ENCODE peak calls at places on chromosomes 5 and 9, in ten cellular contexts. A, Y, Q, F, C, L, J, M, B and T are unnamed samples.

GRCh38 chr5:174343826-174344225 is 298.3 kb downstream of the NSG2 start:
- DNase-seq in L (no peak), B (no peak), C (no peak), Y (no peak), J (no peak), M (no peak), A (no peak), F (no peak), Q (no peak), T (no peak)

GRCh38 chr9:95100071-95100627 is 217.4 kb downstream of the FANCC start:
- DNase-seq in Y (no peak), L (no peak), B (no peak), C (no peak), F (peak), J (no peak), A (no peak), M (no peak), Q (no peak), T (no peak)

GRCh38 chr5:62550103-62550502 is 28.5 kb upstream of the LRRC70 start:
- DNase-seq in C (no peak), M (no peak), Q (no peak), A (no peak), F (no peak), B (no peak), Y (no peak), J (no peak), L (no peak), T (no peak)

GRCh38 chr5:56852228-56853000 is 37.1 kb downstream of the MAP3K1 start:
- DNase-seq in B (no peak), M (no peak), C (no peak), Y (no peak), A (no peak), Q (no peak), L (no peak), F (peak), J (peak), T (peak)

GRCh38 chr5:60196382-60197113 is 303.0 kb upstream of the PDE4D start:
- DNase-seq in Y (no peak), B (no peak), M (no peak), C (peak), A (no peak), L (no peak), F (peak), Q (no peak), J (peak), T (peak)

GRCh38 chr9:101468116-101468515 is 32.5 kb upstream of the ALDOB start:
- DNase-seq in F (no peak), Q (no peak), A (no peak), B (no peak), L (no peak), C (no peak), Y (no peak), J (no peak), M (no peak), T (no peak)

GRCh38 chr5:139836469-139837208 is 41.0 kb downstream of the PSD2 start:
- DNase-seq in A (no peak), B (no peak), F (no peak), Q (no peak), J (no peak), M (no peak), C (no peak), Y (no peak), L (no peak), T (no peak)

GRCh38 chr5:148791334-148791667 is 35.1 kb upstream of the ADRB2 start:
- DNase-seq in A (no peak), Q (no peak), C (no peak), J (no peak), M (no peak), Y (no peak), F (peak), L (no peak), B (no peak), T (peak)

GRCh38 chr5:10584714-10585113 is 20.8 kb downstream of the ANKRD33B start:
- DNase-seq in Q (no peak), A (no peak), J (no peak), B (no peak), M (no peak), F (no peak), L (no peak), C (no peak), Y (no peak), T (no peak)

GRCh38 chr5:112957970-112958773 is 18.4 kb upstream of the DCP2 start:
- DNase-seq in M (peak), L (no peak), Y (no peak), J (peak), Q (peak), C (peak), B (peak), A (no peak), F (peak), T (peak)

GRCh38 chr9:70413427-70413797 is 1.0 kb downstream of the KLF9 start:
- DNase-seq in C (no peak), J (no peak), A (no peak), L (peak), Q (peak), Y (peak), M (no peak), B (no peak), F (no peak), T (no peak)

GRCh38 chr5:115854139-115854538 is 12.4 kb downstream of the AP3S1 start:
- DNase-seq in M (no peak), B (no peak), Y (no peak), J (no peak), L (no peak), C (no peak), A (no peak), F (no peak), Q (no peak), T (no peak)

GRCh38 chr5:14942212-14942611 is 70.6 kb upstream of the ANKH start:
- DNase-seq in L (no peak), C (no peak), Q (no peak), J (no peak), B (no peak), M (no peak), F (no peak), Y (no peak), A (no peak), T (no peak)

GRCh38 chr9:72635197-72635596 is 113.8 kb downstream of the TMC1 start:
- DNase-seq in Y (peak), L (no peak), B (no peak), F (no peak), Q (no peak), J (no peak), A (no peak), C (no peak), M (no peak), T (no peak)

GRCh38 chr9:124042168-124042775 is 30.7 kb downstream of the LHX2 start:
- DNase-seq in A (no peak), C (no peak), J (no peak), F (no peak), B (no peak), Y (no peak), M (no peak), L (no peak), Q (no peak), T (no peak)

GRCh38 chr9:129875181-129875611 is 39.9 kb downstream of the USP20 start:
- DNase-seq in C (no peak), M (no peak), Y (no peak), J (no peak), B (no peak), A (no peak), F (no peak), L (no peak), Q (no peak), T (no peak)

GRCh38 chr5:81906086-81906485 is 65.7 kb upstream of the ATG10 start:
- DNase-seq in J (no peak), C (no peak), F (no peak), B (peak), L (no peak), Y (no peak), A (no peak), M (no peak), Q (peak), T (no peak)

GRCh38 chr9:74444389-74444788 is 52.7 kb upstream of the RORB start:
- DNase-seq in Q (peak), C (no peak), M (no peak), B (no peak), J (no peak), F (no peak), L (no peak), Y (no peak), A (no peak), T (peak)

GRCh38 chr5:77885501-77885900 is 109.4 kb upstream of the TBCA start:
- DNase-seq in Q (no peak), L (no peak), J (no peak), M (no peak), C (no peak), A (no peak), Y (no peak), F (no peak), B (no peak), T (no peak)

GRCh38 chr5:41835625-41836024 is 34.6 kb downstream of the OXCT1 start:
- DNase-seq in Q (peak), A (no peak), L (no peak), Y (peak), B (no peak), F (peak), C (peak), M (no peak), J (peak), T (peak)

GRCh38 chr9:109904666-109905065 is 124.7 kb downstream of the PALM2AKAP2 start:
- DNase-seq in Y (no peak), M (no peak), C (no peak), L (no peak), A (no peak), Q (no peak), F (no peak), J (peak), B (no peak), T (no peak)

GRCh38 chr5:9059920-9060691 is 485.8 kb downstream of the SEMA5A start:
- DNase-seq in L (no peak), J (peak), Y (no peak), A (no peak), B (no peak), C (peak), M (no peak), F (peak), Q (peak), T (peak)

GRCh38 chr9:94490465-94490864 is 64.4 kb upstream of the PCAT7 start:
- DNase-seq in C (no peak), Q (no peak), B (no peak), L (no peak), Y (peak), M (no peak), J (no peak), F (peak), A (no peak), T (no peak)

GRCh38 chr9:136328622-136329041 is 1.3 kb downstream of the GPSM1 start:
- DNase-seq in L (no peak), F (peak), B (no peak), Q (no peak), J (peak), Y (peak), C (no peak), A (no peak), M (no peak), T (peak)

GRCh38 chr9:18632624-18633407 is 158.9 kb downstream of the ADAMTSL1 start:
- DNase-seq in A (no peak), L (no peak), M (no peak), B (no peak), J (peak), C (peak), Q (no peak), Y (no peak), F (peak), T (peak)

GRCh38 chr9:19828586-19828985 is 39.7 kb upstream of the SLC24A2 start:
- DNase-seq in Q (no peak), A (no peak), C (no peak), M (no peak), J (no peak), B (no peak), L (no peak), Y (no peak), F (no peak), T (no peak)

GRCh38 chr5:134236820-134237219 is 10.9 kb upstream of the PPP2CA start:
- DNase-seq in C (no peak), Y (no peak), M (no peak), B (no peak), F (no peak), L (no peak), J (no peak), A (no peak), Q (no peak), T (no peak)

GRCh38 chr5:95824747-95825146 is 2.2 kb upstream of the GLRX start:
- DNase-seq in A (no peak), L (no peak), Q (no peak), B (no peak), J (no peak), C (no peak), Y (no peak), F (no peak), M (no peak), T (no peak)
- H3K4me3 ChIP-seq in A (no peak), L (peak), Q (no peak), B (no peak), J (no peak), C (no peak), Y (no peak), F (no peak), M (no peak), T (no peak)

GRCh38 chr9:113876806-113877236 is 712 bp downstream of the ZNF618 start:
- DNase-seq in B (no peak), Q (no peak), C (no peak), J (no peak), M (no peak), L (no peak), F (peak), A (no peak), Y (peak), T (peak)
- TF ChIP-seq CTCF in B (no peak), Q (peak), C (no peak), J (peak), M (peak), L (peak), F (peak), A (peak), Y (peak), T (peak)

GRCh38 chr9:79663878-79664277 is 92.1 kb downstream of the TLE4 start:
- DNase-seq in Y (peak), B (no peak), J (no peak), M (no peak), L (no peak), C (no peak), F (no peak), A (no peak), Q (no peak), T (no peak)
- H3K4me3 ChIP-seq in Y (peak), B (no peak), J (no peak), M (no peak), L (no peak), C (no peak), F (no peak), A (no peak), Q (no peak), T (no peak)

GRCh38 chr5:151171521-151171920 is 13.9 kb upstream of the ANXA6 start:
- DNase-seq in C (no peak), F (no peak), Q (no peak), M (no peak), B (no peak), Y (no peak), L (no peak), J (no peak), A (no peak), T (no peak)
- TF ChIP-seq CTCF in C (no peak), F (no peak), Q (no peak), M (no peak), B (no peak), Y (no peak), L (no peak), J (no peak), A (no peak), T (no peak)

GRCh38 chr5:107501965-107502691 is 168.6 kb downstream of the EFNA5 start:
- DNase-seq in C (no peak), Y (no peak), J (no peak), B (no peak), A (no peak), Q (no peak), L (no peak), M (no peak), F (peak), T (peak)
- H3K4me3 ChIP-seq in C (no peak), Y (no peak), J (no peak), B (no peak), A (no peak), Q (no peak), L (no peak), M (no peak), F (peak), T (no peak)

GRCh38 chr5:167949435-167949834 is 342.0 kb upstream of the WWC1 start:
- DNase-seq in L (no peak), J (no peak), Y (no peak), M (no peak), Q (no peak), F (no peak), A (no peak), B (no peak), C (no peak), T (no peak)
- TF ChIP-seq CTCF in L (no peak), J (no peak), Y (no peak), M (no peak), Q (no peak), F (no peak), A (no peak), B (no peak), C (no peak), T (no peak)

GRCh38 chr5:132739232-132739631 is 1.9 kb upstream of the KIF3A start:
- DNase-seq in B (no peak), A (no peak), Q (no peak), M (no peak), Y (no peak), J (no peak), L (no peak), F (no peak), C (no peak), T (no peak)

GRCh38 chr5:132736853-132737833 is at the start of gene KIF3A:
- DNase-seq in Y (peak), F (peak), J (peak), M (peak), Q (peak), B (peak), A (peak), C (peak), L (peak), T (peak)

GRCh38 chr5:132734687-132735086 is 2.7 kb downstream of the KIF3A start:
- DNase-seq in B (no peak), F (no peak), Y (no peak), L (no peak), J (no peak), Q (no peak), M (no peak), A (no peak), C (no peak), T (no peak)

GRCh38 chr5:132742158-132742557 is 4.8 kb upstream of the KIF3A start:
- DNase-seq in C (no peak), B (no peak), F (no peak), A (no peak), J (no peak), L (no peak), Q (no peak), Y (no peak), M (no peak), T (no peak)

DNA sequence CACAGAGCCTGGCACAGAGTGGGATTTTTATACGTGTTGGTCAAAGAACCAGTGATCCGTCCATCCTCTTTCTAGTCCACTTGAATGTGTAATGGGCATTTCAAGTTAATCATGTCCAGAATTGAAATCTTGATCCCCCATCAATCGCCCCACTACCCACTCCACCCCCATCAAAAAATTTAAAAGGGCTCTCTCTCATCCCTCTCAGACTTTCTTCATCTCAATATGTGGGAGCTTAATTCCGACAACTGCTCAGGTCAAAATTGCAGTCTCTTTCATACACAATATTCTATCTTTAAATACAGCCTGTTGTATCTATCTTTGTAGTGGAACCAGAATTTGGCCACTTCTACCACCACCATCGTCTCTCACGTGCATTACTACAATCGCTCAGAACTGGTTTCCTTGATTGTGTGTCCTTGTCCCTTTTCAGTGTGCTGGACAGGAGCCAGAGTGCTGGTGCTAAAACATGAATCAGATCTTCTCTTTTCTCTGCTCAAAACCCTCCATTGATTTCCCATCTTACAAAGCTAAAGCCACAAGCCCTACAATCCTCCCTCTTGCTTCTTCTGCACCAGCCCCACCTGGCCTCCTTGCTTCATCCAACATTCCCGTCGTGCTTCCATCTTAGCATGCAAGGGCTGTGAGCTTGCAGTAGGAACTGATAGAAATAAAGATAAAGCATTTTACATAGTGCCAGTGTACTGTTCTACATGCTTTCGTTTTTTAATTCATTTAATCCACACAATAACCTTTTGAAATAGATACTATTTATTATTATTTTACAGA is 830 bp upstream of the KIF3A start:
- DNase-seq in Q (no peak), M (no peak), C (no peak), F (no peak), B (no peak), Y (no peak), A (no peak), J (no peak), L (no peak), T (no peak)
- H3K4me3 ChIP-seq in Q (peak), M (peak), C (no peak), F (peak), B (peak), Y (peak), A (no peak), J (peak), L (no peak), T (peak)

DNA sequence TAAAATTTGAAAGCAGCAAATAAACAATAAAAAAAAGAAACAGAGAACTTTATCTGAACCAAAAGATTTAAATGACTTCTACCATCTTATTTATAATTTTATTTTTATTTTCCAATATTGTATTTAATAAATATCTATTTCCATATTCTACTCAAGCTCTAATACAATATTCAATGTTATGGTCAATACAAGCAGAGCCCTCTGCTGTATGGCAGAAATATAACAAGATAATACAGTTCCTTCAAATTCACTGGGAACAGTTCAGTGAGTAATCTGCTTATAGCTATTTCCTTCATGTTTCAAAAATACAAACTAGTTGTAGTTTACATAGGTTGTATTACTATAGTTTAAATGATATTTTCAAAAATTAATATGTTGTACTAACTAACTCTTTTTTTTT is 332.7 kb downstream of the PRDM9 start:
- DNase-seq in A (no peak), B (no peak), M (no peak), J (no peak), C (no peak), L (no peak), Y (no peak), Q (no peak), F (no peak), T (no peak)
- TF ChIP-seq CTCF in A (no peak), B (no peak), M (no peak), J (no peak), C (no peak), L (no peak), Y (peak), Q (no peak), F (no peak), T (no peak)